ENCODE peak calls at places on chromosome 21, in seven cellular contexts. J is Peyer's patch, Y is H9, S is right lobe of liver, C is ovary, L is lung, T is thoracic aorta. K is an unnamed sample. For H3K9me3, the result is how much of the 10 kb centered on the place peaks cover.

GRCh38 chr21:26169061-26169610 is 1.4 kb downstream of the APP start:
- DNase-seq in J (no peak), Y (peak), S (peak), C (peak), L (peak), T (no peak), K (no peak)

GRCh38 chr21:31335957-31336738 is 7.9 kb downstream of the TIAM1 start:
- DNase-seq in J (no peak), Y (no peak), S (no peak), C (no peak), L (no peak), T (no peak), K (peak)

GRCh38 chr21:31130821-31131220 is 92.5 kb upstream of the KRTAP19-8 start:
- DNase-seq in J (no peak), Y (no peak), S (no peak), C (no peak), L (no peak), T (no peak), K (no peak)

GRCh38 chr21:45404726-45405270 is at the start of gene COL18A1:
- DNase-seq in J (peak), Y (peak), S (peak), C (peak), L (peak), T (no peak), K (peak)

GRCh38 chr21:45302082-45303061 is 14.7 kb upstream of the POFUT2 start:
- DNase-seq in J (peak), Y (no peak), S (no peak), C (peak), L (no peak), T (no peak), K (peak)

GRCh38 chr21:40386301-40386911 is 460.6 kb downstream of the DSCAM start:
- DNase-seq in J (peak), Y (peak), S (peak), C (no peak), L (peak), T (no peak), K (peak)

GRCh38 chr21:43916691-43917514 is 51.9 kb downstream of the AGPAT3 start:
- DNase-seq in J (peak), Y (no peak), S (no peak), C (no peak), L (no peak), T (no peak), K (no peak)

GRCh38 chr21:16205527-16205926 is 475.7 kb downstream of the USP25 start:
- DNase-seq in J (no peak), Y (no peak), S (no peak), C (no peak), L (no peak), T (no peak), K (no peak)

GRCh38 chr21:44426663-44427191 is 28.6 kb upstream of the LRRC3 start:
- DNase-seq in J (peak), Y (peak), S (peak), C (no peak), L (no peak), T (no peak), K (peak)

GRCh38 chr21:25179116-25179515 is 428.2 kb downstream of the MRPL39 start:
- DNase-seq in J (no peak), Y (no peak), S (no peak), C (no peak), L (no peak), T (no peak), K (no peak)

GRCh38 chr21:43207043-43207315 is 38.2 kb downstream of the CRYAA start:
- DNase-seq in J (no peak), Y (no peak), S (no peak), C (no peak), L (no peak), T (no peak), K (peak)

GRCh38 chr21:24208562-24209260 is 1398.6 kb downstream of the MRPL39 start:
- DNase-seq in J (no peak), Y (no peak), S (no peak), C (no peak), L (no peak), T (no peak), K (no peak)

GRCh38 chr21:45355573-45355972 is 49.4 kb upstream of the COL18A1 start:
- DNase-seq in J (no peak), Y (no peak), S (no peak), C (no peak), L (no peak), T (no peak), K (no peak)

GRCh38 chr21:38056481-38056880 is 140.2 kb upstream of the KCNJ6 start:
- DNase-seq in J (no peak), Y (no peak), S (no peak), C (no peak), L (no peak), T (no peak), K (no peak)

GRCh38 chr21:31546402-31547155 is 112.9 kb upstream of the SOD1 start:
- DNase-seq in J (no peak), Y (no peak), S (no peak), C (peak), L (no peak), T (no peak), K (no peak)

GRCh38 chr21:45387506-45387905 is 17.5 kb upstream of the COL18A1 start:
- DNase-seq in J (peak), Y (no peak), S (peak), C (peak), L (no peak), T (no peak), K (no peak)

GRCh38 chr21:39562791-39563770 is 49.7 kb upstream of the B3GALT5 start:
- DNase-seq in J (no peak), Y (no peak), S (no peak), C (no peak), L (no peak), T (no peak), K (no peak)

GRCh38 chr21:15421521-15421920 is 308.3 kb upstream of the USP25 start:
- DNase-seq in J (no peak), Y (no peak), S (peak), C (no peak), L (no peak), T (no peak), K (no peak)

GRCh38 chr21:42570841-42571387 is 57.3 kb downstream of the SLC37A1 start:
- DNase-seq in J (peak), Y (no peak), S (peak), C (peak), L (no peak), T (no peak), K (no peak)

GRCh38 chr21:15224346-15225086 is 159.7 kb upstream of the NRIP1 start:
- DNase-seq in J (no peak), Y (no peak), S (no peak), C (no peak), L (no peak), T (no peak), K (peak)

GRCh38 chr21:38352536-38353219 is 95.9 kb downstream of the KCNJ15 start:
- DNase-seq in J (no peak), Y (peak), S (peak), C (peak), L (peak), T (no peak), K (no peak)

GRCh38 chr21:16634522-16634914 is 878.3 kb upstream of the CXADR start:
- DNase-seq in J (no peak), Y (peak), S (no peak), C (no peak), L (no peak), T (no peak), K (no peak)

GRCh38 chr21:43318841-43319781 is 107.8 kb downstream of the SIK1 start:
- DNase-seq in J (no peak), Y (no peak), S (no peak), C (no peak), L (no peak), T (no peak), K (no peak)

GRCh38 chr21:44301961-44302406 is 2.1 kb downstream of the PFKL start:
- DNase-seq in J (no peak), Y (no peak), S (no peak), C (no peak), L (no peak), T (no peak), K (no peak)

GRCh38 chr21:25925936-25926335 is 191.2 kb downstream of the GABPA start:
- DNase-seq in J (no peak), Y (no peak), S (no peak), C (no peak), L (no peak), T (no peak), K (no peak)

GRCh38 chr21:43854773-43855633 is 10.0 kb upstream of the AGPAT3 start:
- DNase-seq in J (no peak), Y (no peak), S (no peak), C (no peak), L (no peak), T (no peak), K (no peak)

GRCh38 chr21:45865106-45865835 is 116.3 kb upstream of the COL6A1 start:
- DNase-seq in J (no peak), Y (peak), S (no peak), C (no peak), L (no peak), T (no peak), K (no peak)

GRCh38 chr21:46205766-46206162 is 21.5 kb upstream of the SPATC1L start:
- DNase-seq in J (no peak), Y (no peak), S (no peak), C (no peak), L (no peak), T (no peak), K (peak)

GRCh38 chr21:45455321-45456013 is 50.5 kb downstream of the COL18A1 start:
- DNase-seq in J (no peak), Y (no peak), S (peak), C (peak), L (no peak), T (no peak), K (no peak)

GRCh38 chr21:39640754-39641153 is 28.0 kb downstream of the B3GALT5 start:
- DNase-seq in J (no peak), Y (peak), S (no peak), C (no peak), L (no peak), T (no peak), K (no peak)

GRCh38 chr21:39676054-39676771 is 63.5 kb downstream of the B3GALT5 start:
- DNase-seq in J (no peak), Y (no peak), S (no peak), C (no peak), L (no peak), T (no peak), K (no peak)

GRCh38 chr21:15722591-15723324 is 7.0 kb upstream of the USP25 start:
- DNase-seq in J (no peak), Y (peak), S (no peak), C (no peak), L (no peak), T (no peak), K (no peak)

GRCh38 chr21:27213328-27213727 is 246.4 kb upstream of the ADAMTS5 start:
- DNase-seq in J (no peak), Y (no peak), S (no peak), C (no peak), L (no peak), T (no peak), K (no peak)

GRCh38 chr21:46031484-46031883 is 49.9 kb downstream of the COL6A1 start:
- DNase-seq in J (no peak), Y (no peak), S (no peak), C (peak), L (no peak), T (no peak), K (no peak)

GRCh38 chr21:29320021-29320420 is 21.3 kb downstream of the BACH1 start:
- DNase-seq in J (no peak), Y (no peak), S (no peak), C (no peak), L (no peak), T (no peak), K (no peak)
- H3K9me3 ChIP-seq in J (under half), Y (under half), S (under half), C (under half), L (under half), T (under half), K (under half)

DNA sequence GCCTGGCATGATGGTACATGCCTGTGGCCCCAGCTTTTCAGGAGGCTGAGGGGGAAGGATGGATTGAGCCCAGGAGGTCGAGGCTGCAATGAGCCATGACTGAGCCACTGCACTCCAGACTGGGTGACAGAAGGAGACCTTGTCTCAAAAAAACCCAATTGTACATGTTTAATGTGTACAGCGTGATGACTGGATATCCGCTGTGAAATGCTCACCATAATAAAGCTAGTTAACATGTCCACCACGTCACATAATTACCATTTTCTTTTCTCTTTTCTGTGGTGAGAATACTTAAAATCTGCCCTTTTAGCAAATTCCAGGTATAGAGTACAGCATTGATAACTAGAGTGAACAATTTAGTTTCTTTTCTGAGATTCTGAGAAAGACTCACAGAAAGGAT is 24.0 kb downstream of the TMPRSS2 start:
- DNase-seq in J (peak), Y (no peak), S (no peak), C (no peak), L (no peak), T (no peak), K (no peak)
- H3K27ac ChIP-seq in J (no peak), Y (no peak), S (no peak), C (no peak), L (no peak), T (no peak), K (no peak)

DNA sequence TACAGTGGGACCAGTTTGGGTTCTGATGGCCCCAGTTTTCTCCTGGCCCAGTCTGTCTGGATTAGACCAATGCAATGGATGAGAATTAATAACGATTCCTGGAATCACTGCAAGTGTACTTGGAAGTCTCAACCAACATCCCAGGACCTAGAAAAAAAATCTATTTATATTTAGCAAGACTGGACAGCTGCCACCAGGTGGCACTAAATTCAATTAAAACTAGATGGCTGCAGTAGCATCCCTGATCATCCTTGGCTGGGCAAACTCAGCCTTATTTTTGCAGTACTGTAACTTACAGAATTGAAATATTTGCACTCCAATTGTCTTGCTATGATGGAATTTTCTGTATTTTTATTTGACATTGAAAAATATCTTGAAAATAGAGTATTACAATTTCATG is 165.7 kb downstream of the NCAM2 start:
- DNase-seq in J (no peak), Y (no peak), S (peak), C (peak), L (no peak), T (no peak), K (no peak)
- TF ChIP-seq CTCF in J (peak), Y (peak), S (peak), C (no peak), L (peak), T (peak), K (peak)

GRCh38 chr21:17693801-17694200 is 81.1 kb upstream of the BTG3 start:
- DNase-seq in J (no peak), Y (no peak), S (no peak), C (no peak), L (no peak), T (no peak), K (no peak)

GRCh38 chr21:17688912-17689874 is 76.5 kb upstream of the BTG3 start:
- DNase-seq in J (peak), Y (peak), S (peak), C (peak), L (peak), T (no peak), K (peak)

DNA sequence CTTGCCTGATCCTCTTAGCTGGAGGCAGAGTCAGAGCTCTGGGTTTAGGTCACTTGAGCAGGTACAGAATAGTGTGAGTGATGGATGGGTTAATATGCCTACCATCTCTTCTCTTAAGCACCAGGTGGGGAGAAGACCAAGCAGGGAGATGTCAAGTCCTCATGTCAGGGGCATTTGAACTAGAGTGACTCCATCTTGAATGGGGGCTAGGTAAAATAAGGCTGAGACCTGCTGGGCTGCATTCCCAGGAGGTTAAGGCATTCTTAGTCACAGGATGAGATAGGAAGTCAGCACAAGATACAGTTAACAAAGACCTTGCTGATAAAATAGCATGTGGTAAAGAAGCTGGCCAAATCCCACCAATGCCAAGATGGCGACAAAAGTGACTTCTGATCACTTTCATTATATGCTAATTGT is 77.4 kb upstream of the BTG3 start:
- DNase-seq in J (no peak), Y (no peak), S (no peak), C (no peak), L (no peak), T (no peak), K (no peak)
- H3K9me3 ChIP-seq in J (under half), Y (under half), S (under half), C (under half), L (under half), T (under half), K (under half)

GRCh38 chr21:35011681-35012080 is 37.4 kb downstream of the RUNX1 start:
- DNase-seq in J (no peak), Y (no peak), S (no peak), C (no peak), L (no peak), T (no peak), K (no peak)
- H3K27ac ChIP-seq in J (no peak), Y (no peak), S (no peak), C (no peak), L (no peak), T (no peak), K (no peak)

DNA sequence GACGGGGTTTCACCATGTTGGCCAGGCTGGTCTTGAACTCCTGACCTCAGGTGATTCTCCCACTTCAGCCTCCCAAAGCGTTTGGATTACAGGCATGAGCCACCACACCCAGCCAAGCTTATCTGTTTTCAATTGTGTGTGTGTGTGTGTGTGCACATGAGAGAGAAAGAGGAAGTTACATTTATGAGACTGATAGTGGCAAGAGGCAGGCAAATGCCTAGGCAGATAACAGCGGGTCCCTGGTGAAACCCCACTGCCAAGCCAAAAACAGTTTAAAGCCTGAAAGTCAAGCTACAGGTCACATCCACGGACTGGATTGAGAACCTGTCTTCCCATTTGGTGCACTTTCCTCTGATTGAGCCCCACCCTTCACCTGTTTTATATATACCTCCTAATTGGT is 35.1 kb upstream of the IFNGR2 start:
- DNase-seq in J (no peak), Y (no peak), S (no peak), C (no peak), L (no peak), T (no peak), K (no peak)
- TF ChIP-seq CTCF in J (no peak), Y (no peak), S (no peak), C (no peak), L (no peak), T (no peak), K (no peak)

DNA sequence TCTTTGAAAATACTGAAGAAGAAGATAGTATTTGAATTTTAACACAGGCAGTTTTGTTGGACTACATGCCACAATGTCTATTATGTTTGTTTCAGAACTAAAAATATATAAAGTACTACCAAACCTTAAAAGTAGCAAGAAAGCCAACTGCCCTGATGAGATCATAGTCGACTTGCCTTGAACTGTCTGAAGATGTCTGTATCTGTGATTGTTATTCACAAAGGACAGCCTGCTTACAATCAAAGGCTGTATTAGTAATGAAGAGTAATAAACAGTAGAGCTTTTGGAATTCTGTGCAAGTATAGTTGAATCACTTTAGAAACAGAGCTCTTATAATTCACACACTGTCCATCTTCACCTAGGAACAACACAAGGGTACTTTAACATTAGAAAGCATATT is 228.3 kb downstream of the NCAM2 start:
- DNase-seq in J (no peak), Y (no peak), S (no peak), C (no peak), L (no peak), T (no peak), K (no peak)
- H3K9me3 ChIP-seq in J (under half), Y (under half), S (under half), C (under half), L (under half), T (under half), K (under half)

DNA sequence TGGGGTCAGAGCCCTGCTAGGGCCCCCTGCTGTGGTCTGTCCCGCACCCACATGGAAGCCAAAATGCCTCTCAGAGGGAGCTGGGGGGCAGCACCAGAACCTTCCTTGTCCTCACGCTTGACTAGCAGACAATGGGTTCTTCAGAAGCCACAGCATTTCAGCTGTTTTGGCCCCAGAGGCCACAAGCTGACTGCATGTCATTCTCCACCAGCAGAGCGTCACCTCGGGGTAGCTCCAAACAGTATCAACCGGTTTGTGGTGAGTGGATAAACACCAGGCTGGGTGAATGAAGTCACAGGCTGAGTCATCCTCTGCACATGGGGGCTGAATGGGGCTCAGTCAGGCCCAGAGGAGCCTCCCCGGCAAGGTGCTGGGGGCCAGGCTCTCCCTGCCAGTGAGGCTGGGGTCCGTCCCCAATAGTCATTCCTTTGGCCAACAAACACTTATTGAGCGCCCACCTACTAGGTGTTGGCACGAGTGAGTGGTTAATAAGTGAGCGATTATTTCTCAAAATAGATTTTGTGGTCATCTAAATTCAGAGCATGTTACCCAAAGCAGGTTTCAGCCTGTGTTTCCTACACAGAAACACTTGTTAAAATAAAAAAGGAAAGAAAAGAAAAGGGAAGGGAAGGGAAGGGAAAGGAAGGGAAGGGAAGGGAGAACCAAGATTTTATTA is 9.1 kb downstream of the OLIG1 start:
- DNase-seq in J (no peak), Y (no peak), S (no peak), C (no peak), L (no peak), T (no peak), K (no peak)
- H3K27ac ChIP-seq in J (no peak), Y (no peak), S (no peak), C (no peak), L (no peak), T (no peak), K (no peak)

K was measured in RWPE2.